ENCODE peak calls at places on chromosomes 6 and 20, in eight cellular contexts. Z is GM12864; L is activated CD4-positive, alpha-beta T cell treated with anti-CD3 and anti-CD28 coated beads, Interleukin-2, amount 50 U/mL, for 4 hours; A is T-helper 1 cell; B is dermis microvascular lymphatic vessel endothelial cell; P is stimulated activated CD4-positive, alpha-beta T cell treated with anti-CD3 and anti-CD28 coated beads, Interleukin-4, amount 100 ng/mL, for 1 hour; X is endothelial cell; I is choroid plexus epithelial cell. H is an unnamed sample.
A peak's percentile ranks its signal among the peaks of the same experiment; 100 is the strongest.

GRCh38 chr6:142297996-142298753 is 3.6 kb upstream of the ADGRG6 start:
- DNase-seq in B (no peak), P (no peak), L (no peak), X (no peak), A (no peak), Z (no peak), I (peak; percentile 91), H (no peak)

GRCh38 chr6:31197559-31198305 is 27.2 kb upstream of the POU5F1 start:
- DNase-seq in B (peak; percentile 82), A (peak; percentile 95), I (peak; percentile 63), Z (peak; percentile 88), X (peak; percentile 65), L (peak; percentile 93), P (peak; percentile 89), H (peak; percentile 91)

GRCh38 chr20:20864346-20865096 is 152.1 kb upstream of the RALGAPA2 start:
- DNase-seq in Z (no peak), I (peak; percentile 6), P (no peak), B (no peak), X (no peak), L (no peak), A (no peak), H (no peak)

GRCh38 chr6:90216081-90216977 is 80.3 kb downstream of the BACH2 start:
- DNase-seq in I (peak; percentile 46), A (no peak), L (peak; percentile 34), P (peak; percentile 28), X (peak; percentile 12), B (peak; percentile 16), Z (no peak), H (peak; percentile 67)

GRCh38 chr20:46022411-46023147 is 6.4 kb upstream of the SLC12A5 start:
- DNase-seq in L (peak; percentile 65), I (peak; percentile 26), X (peak; percentile 74), P (peak; percentile 81), B (no peak), A (peak; percentile 63), Z (no peak), H (peak; percentile 77)

GRCh38 chr6:90468080-90468479 is 118.8 kb downstream of the MAP3K7 start:
- DNase-seq in X (no peak), A (no peak), Z (no peak), P (no peak), L (no peak), B (no peak), I (peak; percentile 43), H (no peak)

GRCh38 chr6:28947831-28948270 is 24.1 kb upstream of the TRIM27 start:
- DNase-seq in L (no peak), X (no peak), Z (no peak), B (no peak), A (no peak), I (no peak), P (no peak), H (no peak)

GRCh38 chr20:3889489-3890409 is 562 bp downstream of the PANK2 start:
- DNase-seq in A (peak; percentile 56), I (no peak), L (no peak), X (peak; percentile 15), P (peak; percentile 37), Z (no peak), B (no peak), H (no peak)

GRCh38 chr20:64198347-64198746 is 34.1 kb downstream of the MYT1 start:
- DNase-seq in P (no peak), A (no peak), X (no peak), Z (no peak), B (no peak), L (no peak), I (no peak), H (no peak)

GRCh38 chr6:28809947-28810654 is 113.7 kb downstream of the TRIM27 start:
- DNase-seq in I (peak; percentile 15), L (no peak), X (no peak), P (no peak), A (no peak), Z (no peak), B (no peak), H (no peak)

GRCh38 chr20:36848078-36848660 is 27.8 kb upstream of the TLDC2 start:
- DNase-seq in L (no peak), P (no peak), B (no peak), A (no peak), X (no peak), I (peak; percentile 82), Z (no peak), H (no peak)

GRCh38 chr6:152529364-152529763 is 107.8 kb downstream of the SYNE1 start:
- DNase-seq in Z (no peak), I (peak; percentile 32), B (no peak), A (no peak), L (no peak), X (no peak), P (no peak), H (no peak)

GRCh38 chr20:9342651-9343050 is 171.7 kb upstream of the LAMP5 start:
- DNase-seq in B (no peak), I (no peak), L (no peak), A (no peak), X (no peak), Z (no peak), P (no peak), H (no peak)

GRCh38 chr20:25294459-25295385 is 46.8 kb downstream of the PYGB start:
- DNase-seq in A (peak; percentile 25), Z (no peak), I (peak; percentile 68), X (peak; percentile 82), P (peak; percentile 63), B (peak; percentile 46), L (peak; percentile 43), H (peak; percentile 52)

GRCh38 chr6:31414771-31415270 is 11.4 kb downstream of the MICA start:
- DNase-seq in Z (no peak), X (no peak), L (no peak), P (no peak), B (no peak), A (no peak), I (no peak), H (no peak)

GRCh38 chr20:44215125-44215524 is 4.6 kb upstream of the OSER1 start:
- DNase-seq in P (peak; percentile 74), I (peak; percentile 84), Z (peak; percentile 18), A (peak; percentile 69), L (peak; percentile 75), B (peak; percentile 32), X (peak; percentile 72), H (peak; percentile 47)

GRCh38 chr20:33684533-33685327 is 1.5 kb downstream of the E2F1 start:
- DNase-seq in B (no peak), I (no peak), L (no peak), P (no peak), A (no peak), Z (no peak), X (no peak), H (no peak)

H was measured in memory B cell.